ENCODE peak calls at places on chromosomes 11 and 22, in eight cellular contexts. One of them, this sample, is unnamed.

GRCh38 chr11:111601979-111602864 is at the start of gene SIK2:
- DNase-seq in sciatic nerve: peak
- DNase-seq in T1000: peak
- DNase-seq in H7: peak
- DNase-seq in substantia nigra: peak
- DNase-seq in stimulated activated CD8-positive, alpha-beta memory T cell treated with anti-CD3 and anti-CD28 coated beads, Interleukin-15, amount 100 ng/mL, for 48 hours: peak
- DNase-seq in cardiac fibroblast: peak
- DNase-seq in T-helper 1 cell: peak
- DNase-seq in this sample: peak

GRCh38 chr11:132050081-132050480 is 679.7 kb downstream of the NTM start:
- DNase-seq in H7: no peak
- DNase-seq in T-helper 1 cell: no peak
- DNase-seq in substantia nigra: no peak
- DNase-seq in cardiac fibroblast: no peak
- DNase-seq in T1000: no peak
- DNase-seq in stimulated activated CD8-positive, alpha-beta memory T cell treated with anti-CD3 and anti-CD28 coated beads, Interleukin-15, amount 100 ng/mL, for 48 hours: no peak
- DNase-seq in sciatic nerve: no peak
- DNase-seq in this sample: no peak

GRCh38 chr11:3370268-3370870 is 8.6 kb downstream of the ZNF195 start:
- DNase-seq in substantia nigra: no peak
- DNase-seq in T1000: no peak
- DNase-seq in sciatic nerve: no peak
- DNase-seq in stimulated activated CD8-positive, alpha-beta memory T cell treated with anti-CD3 and anti-CD28 coated beads, Interleukin-15, amount 100 ng/mL, for 48 hours: no peak
- DNase-seq in T-helper 1 cell: no peak
- DNase-seq in cardiac fibroblast: no peak
- DNase-seq in H7: no peak
- DNase-seq in this sample: no peak

GRCh38 chr11:83574516-83574915 is 288.3 kb upstream of the CCDC90B start:
- DNase-seq in stimulated activated CD8-positive, alpha-beta memory T cell treated with anti-CD3 and anti-CD28 coated beads, Interleukin-15, amount 100 ng/mL, for 48 hours: no peak
- DNase-seq in substantia nigra: no peak
- DNase-seq in sciatic nerve: no peak
- DNase-seq in H7: no peak
- DNase-seq in cardiac fibroblast: peak
- DNase-seq in T-helper 1 cell: no peak
- DNase-seq in T1000: no peak
- DNase-seq in this sample: no peak

GRCh38 chr11:33310720-33311500 is 53.7 kb downstream of the HIPK3 start:
- DNase-seq in T-helper 1 cell: no peak
- DNase-seq in T1000: no peak
- DNase-seq in H7: peak
- DNase-seq in stimulated activated CD8-positive, alpha-beta memory T cell treated with anti-CD3 and anti-CD28 coated beads, Interleukin-15, amount 100 ng/mL, for 48 hours: no peak
- DNase-seq in substantia nigra: no peak
- DNase-seq in cardiac fibroblast: no peak
- DNase-seq in sciatic nerve: no peak
- DNase-seq in this sample: no peak

GRCh38 chr11:112795896-112796686 is 165.1 kb upstream of the NCAM1 start:
- DNase-seq in stimulated activated CD8-positive, alpha-beta memory T cell treated with anti-CD3 and anti-CD28 coated beads, Interleukin-15, amount 100 ng/mL, for 48 hours: no peak
- DNase-seq in T-helper 1 cell: no peak
- DNase-seq in cardiac fibroblast: no peak
- DNase-seq in H7: no peak
- DNase-seq in sciatic nerve: no peak
- DNase-seq in substantia nigra: peak
- DNase-seq in T1000: no peak
- DNase-seq in this sample: no peak

GRCh38 chr11:2510626-2511402 is 66.0 kb downstream of the KCNQ1 start:
- DNase-seq in substantia nigra: no peak
- DNase-seq in T-helper 1 cell: no peak
- DNase-seq in H7: peak
- DNase-seq in T1000: no peak
- DNase-seq in cardiac fibroblast: no peak
- DNase-seq in sciatic nerve: peak
- DNase-seq in stimulated activated CD8-positive, alpha-beta memory T cell treated with anti-CD3 and anti-CD28 coated beads, Interleukin-15, amount 100 ng/mL, for 48 hours: no peak
- DNase-seq in this sample: no peak

GRCh38 chr11:100367892-100368291 is 319.2 kb upstream of the ARHGAP42 start:
- DNase-seq in sciatic nerve: no peak
- DNase-seq in cardiac fibroblast: no peak
- DNase-seq in T1000: no peak
- DNase-seq in T-helper 1 cell: no peak
- DNase-seq in substantia nigra: no peak
- DNase-seq in stimulated activated CD8-positive, alpha-beta memory T cell treated with anti-CD3 and anti-CD28 coated beads, Interleukin-15, amount 100 ng/mL, for 48 hours: no peak
- DNase-seq in H7: no peak
- DNase-seq in this sample: no peak

GRCh38 chr22:50117168-50117762 is 27.5 kb downstream of the MOV10L1 start:
- DNase-seq in stimulated activated CD8-positive, alpha-beta memory T cell treated with anti-CD3 and anti-CD28 coated beads, Interleukin-15, amount 100 ng/mL, for 48 hours: no peak
- DNase-seq in T1000: no peak
- DNase-seq in substantia nigra: no peak
- DNase-seq in cardiac fibroblast: no peak
- DNase-seq in sciatic nerve: no peak
- DNase-seq in H7: no peak
- DNase-seq in T-helper 1 cell: no peak
- DNase-seq in this sample: no peak

GRCh38 chr11:114180301-114181055 is 115.7 kb upstream of the NNMT start:
- DNase-seq in T-helper 1 cell: no peak
- DNase-seq in T1000: no peak
- DNase-seq in sciatic nerve: no peak
- DNase-seq in H7: peak
- DNase-seq in cardiac fibroblast: no peak
- DNase-seq in stimulated activated CD8-positive, alpha-beta memory T cell treated with anti-CD3 and anti-CD28 coated beads, Interleukin-15, amount 100 ng/mL, for 48 hours: no peak
- DNase-seq in substantia nigra: peak
- DNase-seq in this sample: no peak

This sample was measured in activated effector memory CD4-positive, alpha-beta T cell treated with anti-CD3 and anti-CD28 coated beads, Interleukin-2, amount 50 U/mL, for 16 hours.